ENCODE peak calls at places on chromosomes 11 and 22, in ten cellular contexts. One of them, this sample, is unnamed.

GRCh38 chr11:19664896-19665548 is 47.6 kb upstream of the NAV2 start:
- DNase-seq in LHCN-M2: peak
- DNase-seq in retinal pigment epithelial cell: no peak
- DNase-seq in prostate gland: no peak
- DNase-seq in body of pancreas: no peak
- DNase-seq in anterior cingulate cortex: peak
- DNase-seq in AG08395: peak
- DNase-seq in T-cell: no peak
- DNase-seq in stimulated activated CD4-positive, alpha-beta T cell treated with anti-CD3 and anti-CD28 coated beads, Interleukin-15, amount 100 ng/mL, for 1 hour: no peak
- DNase-seq in NCI-H2171 treated with DMSO at 0.1 percent for 48 hours: peak
- DNase-seq in this sample: no peak

GRCh38 chr11:112118176-112118575 is 31.5 kb downstream of the SDHD start:
- DNase-seq in NCI-H2171 treated with DMSO at 0.1 percent for 48 hours: peak
- DNase-seq in prostate gland: no peak
- DNase-seq in retinal pigment epithelial cell: no peak
- DNase-seq in LHCN-M2: peak
- DNase-seq in body of pancreas: no peak
- DNase-seq in anterior cingulate cortex: no peak
- DNase-seq in AG08395: no peak
- DNase-seq in stimulated activated CD4-positive, alpha-beta T cell treated with anti-CD3 and anti-CD28 coated beads, Interleukin-15, amount 100 ng/mL, for 1 hour: no peak
- DNase-seq in T-cell: no peak
- DNase-seq in this sample: no peak

GRCh38 chr11:120413480-120413879 is 77.3 kb downstream of the ARHGEF12 start:
- DNase-seq in body of pancreas: no peak
- DNase-seq in retinal pigment epithelial cell: peak
- DNase-seq in NCI-H2171 treated with DMSO at 0.1 percent for 48 hours: no peak
- DNase-seq in LHCN-M2: peak
- DNase-seq in T-cell: no peak
- DNase-seq in AG08395: peak
- DNase-seq in stimulated activated CD4-positive, alpha-beta T cell treated with anti-CD3 and anti-CD28 coated beads, Interleukin-15, amount 100 ng/mL, for 1 hour: no peak
- DNase-seq in anterior cingulate cortex: no peak
- DNase-seq in prostate gland: no peak
- DNase-seq in this sample: no peak

GRCh38 chr11:2313051-2313951 is 11.5 kb downstream of the TSPAN32 start:
- DNase-seq in stimulated activated CD4-positive, alpha-beta T cell treated with anti-CD3 and anti-CD28 coated beads, Interleukin-15, amount 100 ng/mL, for 1 hour: no peak
- DNase-seq in body of pancreas: peak
- DNase-seq in T-cell: no peak
- DNase-seq in retinal pigment epithelial cell: no peak
- DNase-seq in NCI-H2171 treated with DMSO at 0.1 percent for 48 hours: no peak
- DNase-seq in prostate gland: no peak
- DNase-seq in LHCN-M2: no peak
- DNase-seq in AG08395: no peak
- DNase-seq in anterior cingulate cortex: no peak
- DNase-seq in this sample: no peak

GRCh38 chr22:27933186-27933983 is 14.3 kb upstream of the PITPNB start:
- DNase-seq in AG08395: no peak
- DNase-seq in stimulated activated CD4-positive, alpha-beta T cell treated with anti-CD3 and anti-CD28 coated beads, Interleukin-15, amount 100 ng/mL, for 1 hour: no peak
- DNase-seq in NCI-H2171 treated with DMSO at 0.1 percent for 48 hours: no peak
- DNase-seq in retinal pigment epithelial cell: no peak
- DNase-seq in prostate gland: no peak
- DNase-seq in LHCN-M2: no peak
- DNase-seq in T-cell: no peak
- DNase-seq in body of pancreas: no peak
- DNase-seq in anterior cingulate cortex: no peak
- DNase-seq in this sample: no peak

GRCh38 chr11:19241260-19242183 is 777 bp upstream of the E2F8 start:
- DNase-seq in T-cell: no peak
- DNase-seq in NCI-H2171 treated with DMSO at 0.1 percent for 48 hours: no peak
- DNase-seq in stimulated activated CD4-positive, alpha-beta T cell treated with anti-CD3 and anti-CD28 coated beads, Interleukin-15, amount 100 ng/mL, for 1 hour: no peak
- DNase-seq in prostate gland: no peak
- DNase-seq in body of pancreas: peak
- DNase-seq in retinal pigment epithelial cell: no peak
- DNase-seq in anterior cingulate cortex: no peak
- DNase-seq in LHCN-M2: peak
- DNase-seq in AG08395: peak
- DNase-seq in this sample: no peak

GRCh38 chr11:70755410-70756158 is 357.3 kb downstream of the CTTN start:
- DNase-seq in LHCN-M2: peak
- DNase-seq in AG08395: peak
- DNase-seq in retinal pigment epithelial cell: peak
- DNase-seq in T-cell: peak
- DNase-seq in NCI-H2171 treated with DMSO at 0.1 percent for 48 hours: peak
- DNase-seq in stimulated activated CD4-positive, alpha-beta T cell treated with anti-CD3 and anti-CD28 coated beads, Interleukin-15, amount 100 ng/mL, for 1 hour: peak
- DNase-seq in anterior cingulate cortex: peak
- DNase-seq in prostate gland: peak
- DNase-seq in body of pancreas: peak
- DNase-seq in this sample: no peak

GRCh38 chr22:45996241-45997076 is 19.5 kb upstream of the WNT7B start:
- DNase-seq in NCI-H2171 treated with DMSO at 0.1 percent for 48 hours: no peak
- DNase-seq in retinal pigment epithelial cell: no peak
- DNase-seq in T-cell: no peak
- DNase-seq in anterior cingulate cortex: no peak
- DNase-seq in AG08395: peak
- DNase-seq in LHCN-M2: peak
- DNase-seq in stimulated activated CD4-positive, alpha-beta T cell treated with anti-CD3 and anti-CD28 coated beads, Interleukin-15, amount 100 ng/mL, for 1 hour: no peak
- DNase-seq in body of pancreas: no peak
- DNase-seq in prostate gland: no peak
- DNase-seq in this sample: peak

GRCh38 chr22:49659924-49660315 is 167.8 kb downstream of the BRD1 start:
- DNase-seq in retinal pigment epithelial cell: no peak
- DNase-seq in LHCN-M2: no peak
- DNase-seq in stimulated activated CD4-positive, alpha-beta T cell treated with anti-CD3 and anti-CD28 coated beads, Interleukin-15, amount 100 ng/mL, for 1 hour: no peak
- DNase-seq in T-cell: no peak
- DNase-seq in anterior cingulate cortex: no peak
- DNase-seq in prostate gland: no peak
- DNase-seq in body of pancreas: peak
- DNase-seq in NCI-H2171 treated with DMSO at 0.1 percent for 48 hours: no peak
- DNase-seq in AG08395: no peak
- DNase-seq in this sample: no peak

GRCh38 chr22:37331034-37331428 is 48.7 kb downstream of the CYTH4 start:
- DNase-seq in T-cell: no peak
- DNase-seq in prostate gland: no peak
- DNase-seq in AG08395: peak
- DNase-seq in body of pancreas: no peak
- DNase-seq in retinal pigment epithelial cell: no peak
- DNase-seq in LHCN-M2: peak
- DNase-seq in stimulated activated CD4-positive, alpha-beta T cell treated with anti-CD3 and anti-CD28 coated beads, Interleukin-15, amount 100 ng/mL, for 1 hour: no peak
- DNase-seq in NCI-H2171 treated with DMSO at 0.1 percent for 48 hours: peak
- DNase-seq in anterior cingulate cortex: no peak
- DNase-seq in this sample: no peak

GRCh38 chr22:27531782-27532530 is 269.6 kb downstream of the MN1 start:
- DNase-seq in prostate gland: no peak
- DNase-seq in LHCN-M2: peak
- DNase-seq in stimulated activated CD4-positive, alpha-beta T cell treated with anti-CD3 and anti-CD28 coated beads, Interleukin-15, amount 100 ng/mL, for 1 hour: no peak
- DNase-seq in NCI-H2171 treated with DMSO at 0.1 percent for 48 hours: no peak
- DNase-seq in anterior cingulate cortex: no peak
- DNase-seq in body of pancreas: no peak
- DNase-seq in retinal pigment epithelial cell: peak
- DNase-seq in T-cell: no peak
- DNase-seq in AG08395: peak
- DNase-seq in this sample: peak